ENCODE peak calls at places on chromosomes 7 and 10, in seven cellular contexts. K is smooth muscle cell of the brain vasculature, L is heart left ventricle, J is Ammon's horn, G is H7, Z is HCEC 1CT, E is A172. T is an unnamed sample.

GRCh38 chr7:95632609-95633008 is 36.3 kb upstream of the PDK4 start:
- DNase-seq in L (no peak), G (no peak), J (no peak), K (no peak), Z (peak), E (no peak), T (no peak)

GRCh38 chr7:70347880-70348279 is 749.6 kb downstream of the AUTS2 start:
- DNase-seq in E (no peak), J (no peak), Z (no peak), K (no peak), G (no peak), L (no peak), T (no peak)

GRCh38 chr10:31582365-31583052 is 263.5 kb downstream of the ZEB1 start:
- DNase-seq in J (no peak), G (peak), E (peak), L (peak), Z (peak), K (no peak), T (no peak)

GRCh38 chr7:64832136-64832535 is 37.9 kb downstream of the ZNF138 start:
- DNase-seq in Z (no peak), K (no peak), J (no peak), E (no peak), L (no peak), G (no peak), T (no peak)

GRCh38 chr10:11003739-11004515 is 13.7 kb upstream of the CELF2 start:
- DNase-seq in E (no peak), L (no peak), K (no peak), Z (peak), J (no peak), G (no peak), T (no peak)

GRCh38 chr10:61888744-61889143 is 12.8 kb upstream of the ARID5B start:
- DNase-seq in E (no peak), L (no peak), K (no peak), G (no peak), J (no peak), Z (peak), T (no peak)

GRCh38 chr10:50293508-50294320 is 42.4 kb upstream of the ASAH2 start:
- DNase-seq in E (no peak), K (no peak), Z (no peak), G (no peak), L (no peak), J (no peak), T (no peak)

GRCh38 chr7:132930881-132931280 is 151.0 kb downstream of the CHCHD3 start:
- DNase-seq in E (peak), G (no peak), J (peak), Z (no peak), K (peak), L (no peak), T (no peak)

T was measured in activated effector memory CD4-positive, alpha-beta T cell treated with anti-CD3 and anti-CD28 coated beads, Interleukin-2, amount 50 U/mL, for 16 hours.